ENCODE peak calls at places on chromosomes 3 and 15, in ten cellular contexts. One of them, this sample, is unnamed.

GRCh38 chr3:38257583-38257982 is 8.0 kb upstream of the SLC22A13 start:
- DNase-seq in thyroid gland: no peak
- DNase-seq in cardiac fibroblast: peak; percentile 2
- DNase-seq in prostate gland: no peak
- DNase-seq in endothelial cell of umbilical vein: no peak
- DNase-seq in stimulated activated CD4-positive, alpha-beta T cell treated with anti-CD3 and anti-CD28 coated beads, Interleukin-2, amount 100 ng/mL, for 48 hours: no peak
- DNase-seq in epithelial cell of proximal tubule: no peak
- DNase-seq in PC-9: no peak
- DNase-seq in lower lobe of right lung: no peak
- DNase-seq in left lung: no peak
- DNase-seq in this sample: no peak

GRCh38 chr15:59632714-59633113 is 21.1 kb downstream of the GCNT3 start:
- DNase-seq in thyroid gland: no peak
- DNase-seq in cardiac fibroblast: peak; percentile 18
- DNase-seq in prostate gland: no peak
- DNase-seq in endothelial cell of umbilical vein: no peak
- DNase-seq in stimulated activated CD4-positive, alpha-beta T cell treated with anti-CD3 and anti-CD28 coated beads, Interleukin-2, amount 100 ng/mL, for 48 hours: no peak
- DNase-seq in epithelial cell of proximal tubule: no peak
- DNase-seq in PC-9: no peak
- DNase-seq in lower lobe of right lung: no peak
- DNase-seq in left lung: no peak
- DNase-seq in this sample: no peak

GRCh38 chr15:73936181-73936580 is 9.9 kb downstream of the LOXL1 start:
- DNase-seq in thyroid gland: no peak
- DNase-seq in cardiac fibroblast: no peak
- DNase-seq in prostate gland: no peak
- DNase-seq in endothelial cell of umbilical vein: no peak
- DNase-seq in stimulated activated CD4-positive, alpha-beta T cell treated with anti-CD3 and anti-CD28 coated beads, Interleukin-2, amount 100 ng/mL, for 48 hours: no peak
- DNase-seq in epithelial cell of proximal tubule: no peak
- DNase-seq in PC-9: peak; percentile 26
- DNase-seq in lower lobe of right lung: peak; percentile 36
- DNase-seq in left lung: no peak
- DNase-seq in this sample: no peak

GRCh38 chr3:58095471-58096145 is 87.4 kb downstream of the FLNB start:
- DNase-seq in thyroid gland: peak; percentile 83
- DNase-seq in cardiac fibroblast: no peak
- DNase-seq in prostate gland: no peak
- DNase-seq in endothelial cell of umbilical vein: no peak
- DNase-seq in stimulated activated CD4-positive, alpha-beta T cell treated with anti-CD3 and anti-CD28 coated beads, Interleukin-2, amount 100 ng/mL, for 48 hours: no peak
- DNase-seq in epithelial cell of proximal tubule: no peak
- DNase-seq in PC-9: no peak
- DNase-seq in lower lobe of right lung: no peak
- DNase-seq in left lung: no peak
- DNase-seq in this sample: no peak

GRCh38 chr3:153595186-153595815 is 433.3 kb downstream of the RAP2B start:
- DNase-seq in thyroid gland: no peak
- DNase-seq in cardiac fibroblast: peak; percentile 66
- DNase-seq in prostate gland: no peak
- DNase-seq in endothelial cell of umbilical vein: peak; percentile 66
- DNase-seq in stimulated activated CD4-positive, alpha-beta T cell treated with anti-CD3 and anti-CD28 coated beads, Interleukin-2, amount 100 ng/mL, for 48 hours: no peak
- DNase-seq in epithelial cell of proximal tubule: no peak
- DNase-seq in PC-9: no peak
- DNase-seq in lower lobe of right lung: no peak
- DNase-seq in left lung: no peak
- DNase-seq in this sample: no peak

GRCh38 chr3:124952456-124952855 is 17.9 kb upstream of the MUC13 start:
- DNase-seq in thyroid gland: no peak
- DNase-seq in cardiac fibroblast: no peak
- DNase-seq in prostate gland: no peak
- DNase-seq in endothelial cell of umbilical vein: no peak
- DNase-seq in stimulated activated CD4-positive, alpha-beta T cell treated with anti-CD3 and anti-CD28 coated beads, Interleukin-2, amount 100 ng/mL, for 48 hours: no peak
- DNase-seq in epithelial cell of proximal tubule: no peak
- DNase-seq in PC-9: no peak
- DNase-seq in lower lobe of right lung: no peak
- DNase-seq in left lung: no peak
- DNase-seq in this sample: no peak

GRCh38 chr3:30934208-30934550 is 39.7 kb upstream of the GADL1 start:
- DNase-seq in thyroid gland: no peak
- DNase-seq in cardiac fibroblast: peak; percentile 79
- DNase-seq in prostate gland: no peak
- DNase-seq in endothelial cell of umbilical vein: peak; percentile 48
- DNase-seq in stimulated activated CD4-positive, alpha-beta T cell treated with anti-CD3 and anti-CD28 coated beads, Interleukin-2, amount 100 ng/mL, for 48 hours: no peak
- DNase-seq in epithelial cell of proximal tubule: peak; percentile 7
- DNase-seq in PC-9: no peak
- DNase-seq in lower lobe of right lung: no peak
- DNase-seq in left lung: no peak
- DNase-seq in this sample: peak; percentile 37

GRCh38 chr3:177744873-177745646 is 547.8 kb upstream of the TBL1XR1 start:
- DNase-seq in thyroid gland: no peak
- DNase-seq in cardiac fibroblast: peak; percentile 62
- DNase-seq in prostate gland: no peak
- DNase-seq in endothelial cell of umbilical vein: no peak
- DNase-seq in stimulated activated CD4-positive, alpha-beta T cell treated with anti-CD3 and anti-CD28 coated beads, Interleukin-2, amount 100 ng/mL, for 48 hours: no peak
- DNase-seq in epithelial cell of proximal tubule: no peak
- DNase-seq in PC-9: peak; percentile 75
- DNase-seq in lower lobe of right lung: peak; percentile 60
- DNase-seq in left lung: no peak
- DNase-seq in this sample: no peak

GRCh38 chr3:102722317-102722716 is 287.5 kb downstream of the ZPLD1 start:
- DNase-seq in thyroid gland: no peak
- DNase-seq in cardiac fibroblast: no peak
- DNase-seq in prostate gland: no peak
- DNase-seq in endothelial cell of umbilical vein: no peak
- DNase-seq in stimulated activated CD4-positive, alpha-beta T cell treated with anti-CD3 and anti-CD28 coated beads, Interleukin-2, amount 100 ng/mL, for 48 hours: no peak
- DNase-seq in epithelial cell of proximal tubule: no peak
- DNase-seq in PC-9: no peak
- DNase-seq in lower lobe of right lung: no peak
- DNase-seq in left lung: no peak
- DNase-seq in this sample: no peak

GRCh38 chr15:67828379-67828968 is 3.2 kb downstream of the SKOR1 start:
- DNase-seq in thyroid gland: no peak
- DNase-seq in cardiac fibroblast: no peak
- DNase-seq in prostate gland: no peak
- DNase-seq in endothelial cell of umbilical vein: no peak
- DNase-seq in stimulated activated CD4-positive, alpha-beta T cell treated with anti-CD3 and anti-CD28 coated beads, Interleukin-2, amount 100 ng/mL, for 48 hours: no peak
- DNase-seq in epithelial cell of proximal tubule: no peak
- DNase-seq in PC-9: no peak
- DNase-seq in lower lobe of right lung: no peak
- DNase-seq in left lung: peak; percentile 65
- DNase-seq in this sample: no peak

This sample was measured in pulmonary artery endothelial cell.